ENCODE peak calls at places on chromosomes 11 and 22, in nine cellular contexts. N is SK-N-SH, O is DND-41, G is GM23248, R is endodermal cell, C is keratinocyte, H is fibroblast of lung, I is mammary epithelial cell, A is IMR-90. Z is an unnamed sample.

GRCh38 chr11:101188801-101189200 is 59.2 kb upstream of the PGR start:
- DNase-seq in G (no peak), N (no peak), C (no peak), A (no peak), H (no peak), R (no peak), I (no peak), O (no peak), Z (no peak)

GRCh38 chr11:40183073-40184064 is 1276.1 kb downstream of the LRRC4C start:
- DNase-seq in R (no peak), A (no peak), I (no peak), G (no peak), O (no peak), H (no peak), N (no peak), C (no peak), Z (no peak)

GRCh38 chr22:21051145-21051835 is 5.5 kb downstream of the LRRC74B start:
- DNase-seq in H (no peak), C (no peak), R (no peak), O (no peak), G (no peak), A (no peak), I (no peak), N (no peak), Z (peak; percentile 41)

GRCh38 chr11:84164722-84165121 is 878.6 kb upstream of the CCDC90B start:
- DNase-seq in I (no peak), C (no peak), R (no peak), N (peak; percentile 4), H (peak; percentile 40), A (no peak), G (peak; percentile 29), O (no peak), Z (no peak)

GRCh38 chr22:35783943-35784614 is 66.4 kb downstream of the APOL5 start:
- DNase-seq in O (no peak), A (no peak), N (no peak), I (peak; percentile 79), C (peak; percentile 48), R (no peak), H (peak; percentile 84), G (peak; percentile 86), Z (no peak)

GRCh38 chr22:35956850-35957249 is 71.8 kb downstream of the RBFOX2 start:
- DNase-seq in O (no peak), R (no peak), H (no peak), I (no peak), A (no peak), C (no peak), G (no peak), N (no peak), Z (no peak)

GRCh38 chr11:71927813-71928738 is at the start of gene XNDC1N:
- DNase-seq in C (peak; percentile 32), A (peak; percentile 90), R (peak; percentile 89), O (no peak), N (peak; percentile 82), H (peak; percentile 89), G (peak; percentile 95), I (no peak), Z (peak; percentile 78)

GRCh38 chr11:134528453-134528852 is 116.4 kb upstream of the B3GAT1 start:
- DNase-seq in N (no peak), R (peak; percentile 30), H (no peak), G (no peak), A (no peak), O (no peak), I (no peak), C (no peak), Z (peak; percentile 24)

GRCh38 chr22:35601743-35602633 is 15.1 kb downstream of the MB start:
- DNase-seq in R (no peak), I (peak; percentile 95), A (peak; percentile 72), N (no peak), G (peak; percentile 89), C (peak; percentile 46), H (peak; percentile 77), O (no peak), Z (peak; percentile 27)

GRCh38 chr22:22431271-22432220 is 77.0 kb downstream of the ZNF280B start:
- DNase-seq in A (peak; percentile 34), C (no peak), H (peak; percentile 32), R (peak; percentile 90), N (peak; percentile 79), G (peak; percentile 67), I (peak; percentile 25), O (peak; percentile 71), Z (no peak)

GRCh38 chr22:21626735-21627469 is 2.9 kb downstream of the YDJC start:
- DNase-seq in C (no peak), A (no peak), O (no peak), N (no peak), R (no peak), I (no peak), H (no peak), G (no peak), Z (no peak)

GRCh38 chr11:30459821-30460220 is 126.3 kb downstream of the MPPED2 start:
- DNase-seq in G (no peak), C (no peak), R (no peak), N (no peak), H (no peak), A (no peak), I (no peak), O (no peak), Z (no peak)

GRCh38 chr11:127919206-127920000 is 668.0 kb downstream of the ETS1 start:
- DNase-seq in I (peak; percentile 95), N (no peak), G (peak; percentile 91), C (peak; percentile 28), O (no peak), R (no peak), A (peak; percentile 87), H (peak; percentile 95), Z (no peak)

GRCh38 chr22:46047841-46048595 is 71.1 kb upstream of the WNT7B start:
- DNase-seq in A (no peak), G (peak; percentile 79), R (peak; percentile 28), O (no peak), N (no peak), C (no peak), I (no peak), H (no peak), Z (peak; percentile 49)

GRCh38 chr22:28112548-28113043 is 193.5 kb upstream of the PITPNB start:
- DNase-seq in A (peak; percentile 43), O (no peak), R (peak; percentile 93), C (no peak), G (peak; percentile 95), N (peak; percentile 47), H (peak; percentile 66), I (no peak), Z (no peak)

GRCh38 chr22:20406686-20407408 is 12.9 kb downstream of the ZNF74 start:
- DNase-seq in O (no peak), C (no peak), G (no peak), I (no peak), A (no peak), N (no peak), H (no peak), R (peak; percentile 31), Z (no peak)

GRCh38 chr11:60750911-60751310 is 5.8 kb upstream of the MS4A15 start:
- DNase-seq in I (no peak), G (no peak), C (no peak), O (no peak), A (no peak), R (no peak), N (no peak), H (no peak), Z (no peak)

GRCh38 chr11:111665779-111666178 is 63.5 kb downstream of the SIK2 start:
- DNase-seq in O (peak; percentile 42), G (peak; percentile 53), N (no peak), C (no peak), A (peak; percentile 71), I (peak; percentile 17), H (peak; percentile 51), R (peak; percentile 71), Z (no peak)

GRCh38 chr11:77619576-77620198 is 17.9 kb downstream of the CLNS1A start:
- DNase-seq in R (peak; percentile 45), I (peak; percentile 50), C (no peak), G (peak; percentile 58), H (peak; percentile 42), N (no peak), A (peak; percentile 54), O (no peak), Z (no peak)

GRCh38 chr11:119149371-119150275 is 771 bp downstream of the ABCG4 start:
- DNase-seq in R (peak; percentile 80), I (no peak), C (no peak), G (no peak), A (no peak), H (no peak), N (peak; percentile 82), O (peak; percentile 11), Z (peak; percentile 73)

GRCh38 chr11:104700609-104701008 is 197.7 kb downstream of the CASP12 start:
- DNase-seq in C (no peak), H (peak; percentile 97), G (peak; percentile 56), R (no peak), A (peak; percentile 84), O (no peak), N (no peak), I (peak; percentile 56), Z (no peak)

GRCh38 chr11:104705475-104706195 is 192.6 kb downstream of the CASP12 start:
- DNase-seq in H (peak; percentile 57), O (peak; percentile 87), I (peak; percentile 8), N (no peak), R (no peak), A (peak; percentile 18), C (no peak), G (no peak), Z (no peak)

DNA sequence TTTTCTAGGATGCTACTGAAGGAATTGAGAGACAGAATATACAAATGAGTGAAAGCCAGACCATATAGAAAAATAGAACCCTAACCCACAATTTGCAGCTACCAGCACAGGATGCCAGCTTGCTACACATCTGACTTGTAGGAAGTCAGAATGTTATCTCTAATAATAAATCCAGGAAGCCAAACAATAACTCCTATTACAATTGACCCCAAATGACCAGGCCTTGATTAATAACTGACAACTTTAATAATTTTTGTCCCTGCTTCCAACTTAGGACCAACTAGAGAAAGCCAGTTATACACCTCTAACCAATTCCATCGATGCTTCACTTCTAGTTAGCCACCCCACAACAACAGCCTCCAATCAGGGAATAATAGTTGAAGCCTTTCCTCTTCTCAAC is 193.4 kb downstream of the CASP12 start:
- DNase-seq in O (peak; percentile 19), H (no peak), G (no peak), R (no peak), I (no peak), N (no peak), A (no peak), C (no peak), Z (no peak)
- H3K9ac ChIP-seq in O (peak overlapping the region; percentile 66), H (no peak overlapping the region), G (no peak overlapping the region), R (no peak overlapping the region), I (no peak overlapping the region), N (no peak overlapping the region), A (no peak overlapping the region), C (no peak overlapping the region), Z (no peak overlapping the region)

GRCh38 chr11:12182650-12183511 is 72.5 kb downstream of the MICAL2 start:
- DNase-seq in A (peak; percentile 98), R (peak; percentile 72), C (peak; percentile 91), G (peak; percentile 98), N (no peak), I (peak; percentile 90), H (peak; percentile 99), O (no peak), Z (peak; percentile 81)
- H3K9ac ChIP-seq in A (peak overlapping the region; percentile 44), R (no peak overlapping the region), C (peak overlapping the region; percentile 26), G (peak overlapping the region; percentile 76), N (peak overlapping the region; percentile 79), I (peak overlapping the region; percentile 69), H (peak overlapping the region; percentile 41), O (no peak overlapping the region), Z (no peak overlapping the region)

GRCh38 chr11:35391922-35392813 is 27.2 kb downstream of the SLC1A2 start:
- DNase-seq in A (peak; percentile 84), C (peak; percentile 2), O (peak; percentile 79), H (peak; percentile 56), I (peak; percentile 54), N (peak; percentile 84), R (peak; percentile 97), G (peak; percentile 88), Z (peak; percentile 92)
- H3K9ac ChIP-seq in A (no peak overlapping the region), C (no peak overlapping the region), O (no peak overlapping the region), H (no peak overlapping the region), I (no peak overlapping the region), N (no peak overlapping the region), R (no peak overlapping the region), G (peak overlapping the region; percentile 16), Z (no peak overlapping the region)

GRCh38 chr22:37904572-37905533 is 1.2 kb upstream of the MICALL1 start:
- DNase-seq in H (peak; percentile 99), C (peak; percentile 98), A (peak; percentile 99), G (peak; percentile 99), I (peak; percentile 97), R (peak; percentile 74), O (no peak), N (peak; percentile 58), Z (peak; percentile 75)
- H3K9ac ChIP-seq in H (peak overlapping the region; percentile 83), C (peak overlapping the region; percentile 87), A (peak overlapping the region; percentile 27), G (peak overlapping the region; percentile 85), I (peak overlapping the region; percentile 63), R (no peak overlapping the region), O (no peak overlapping the region), N (peak overlapping the region; percentile 81), Z (no peak overlapping the region)

Z was measured in kidney.